ENCODE peak calls at places on chromosome 3, in four cellular contexts. L, Y, B and D are unnamed samples.

GRCh38 chr3:77038468-77038927 is 1.4 kb upstream of the ROBO2 start:
- DNase-seq in Y (no peak), B (peak), L (peak), D (no peak)

GRCh38 chr3:71652786-71653419 is 69.4 kb upstream of the FOXP1 start:
- DNase-seq in L (peak), B (no peak), Y (no peak), D (no peak)

GRCh38 chr3:169661567-169662214 is 1.8 kb downstream of the MECOM start:
- DNase-seq in Y (no peak), B (peak), L (no peak), D (no peak)

GRCh38 chr3:136889947-136890346 is 27.9 kb downstream of the NCK1 start:
- DNase-seq in B (no peak), Y (no peak), L (no peak), D (no peak)

GRCh38 chr3:63135362-63135761 is 142.7 kb upstream of the SYNPR start:
- DNase-seq in L (no peak), Y (no peak), B (no peak), D (no peak)

GRCh38 chr3:186035277-186035676 is 73.6 kb downstream of the ETV5 start:
- DNase-seq in L (peak), B (no peak), Y (no peak), D (no peak)

GRCh38 chr3:151611464-151611863 is 122.3 kb upstream of the AADACL2 start:
- DNase-seq in L (no peak), Y (no peak), B (no peak), D (no peak)

GRCh38 chr3:46668591-46668990 is 24.9 kb downstream of the ALS2CL start:
- DNase-seq in Y (no peak), B (no peak), L (no peak), D (no peak)

GRCh38 chr3:53571264-53571663 is 76.9 kb downstream of the CACNA1D start:
- DNase-seq in B (no peak), Y (no peak), L (no peak), D (no peak)

GRCh38 chr3:155572085-155572484 is 172.8 kb downstream of the PLCH1 start:
- DNase-seq in B (no peak), L (no peak), Y (no peak), D (no peak)

GRCh38 chr3:124779116-124779515 is 48.9 kb downstream of the UMPS start:
- DNase-seq in Y (no peak), B (no peak), L (no peak), D (no peak)

GRCh38 chr3:107662109-107662477 is 139.3 kb downstream of the BBX start:
- DNase-seq in Y (no peak), L (no peak), B (no peak), D (no peak)

GRCh38 chr3:160400631-160401150 is 1.2 kb downstream of the SMC4 start:
- DNase-seq in L (no peak), B (peak), Y (no peak), D (peak)

GRCh38 chr3:155664922-155665695 is 79.8 kb downstream of the PLCH1 start:
- DNase-seq in B (peak), Y (no peak), L (peak), D (no peak)